ENCODE peak calls at places on chromosomes 2 and 18, in nine cellular contexts. One of them, this sample, is unnamed.

GRCh38 chr18:3584897-3585460 is 135.0 kb downstream of the TGIF1 start:
- DNase-seq in SJSA1: no peak
- DNase-seq in CD4-positive, alpha-beta T cell: no peak
- DNase-seq in adrenal gland: no peak
- DNase-seq in kidney epithelial cell: no peak
- DNase-seq in hippocampal formation: no peak
- DNase-seq in EL: no peak
- DNase-seq in prostate gland: no peak
- DNase-seq in HEK293T: no peak
- DNase-seq in this sample: no peak

GRCh38 chr2:170817999-170818293 is 1.3 kb downstream of the GAD1 start:
- DNase-seq in SJSA1: no peak
- DNase-seq in CD4-positive, alpha-beta T cell: no peak
- DNase-seq in adrenal gland: peak
- DNase-seq in kidney epithelial cell: no peak
- DNase-seq in hippocampal formation: no peak
- DNase-seq in EL: no peak
- DNase-seq in prostate gland: no peak
- DNase-seq in HEK293T: no peak
- DNase-seq in this sample: no peak

GRCh38 chr2:3115301-3116042 is 262.1 kb downstream of the EIPR1 start:
- DNase-seq in SJSA1: no peak
- DNase-seq in CD4-positive, alpha-beta T cell: no peak
- DNase-seq in adrenal gland: no peak
- DNase-seq in kidney epithelial cell: no peak
- DNase-seq in hippocampal formation: no peak
- DNase-seq in EL: no peak
- DNase-seq in prostate gland: no peak
- DNase-seq in HEK293T: no peak
- DNase-seq in this sample: no peak

GRCh38 chr18:27136208-27136535 is 48.9 kb downstream of the CHST9 start:
- DNase-seq in SJSA1: no peak
- DNase-seq in CD4-positive, alpha-beta T cell: no peak
- DNase-seq in adrenal gland: no peak
- DNase-seq in kidney epithelial cell: peak
- DNase-seq in hippocampal formation: no peak
- DNase-seq in EL: peak
- DNase-seq in prostate gland: no peak
- DNase-seq in HEK293T: no peak
- DNase-seq in this sample: no peak

GRCh38 chr18:1917546-1917945 is 653.8 kb downstream of the METTL4 start:
- DNase-seq in SJSA1: no peak
- DNase-seq in CD4-positive, alpha-beta T cell: no peak
- DNase-seq in adrenal gland: no peak
- DNase-seq in kidney epithelial cell: no peak
- DNase-seq in hippocampal formation: no peak
- DNase-seq in EL: no peak
- DNase-seq in prostate gland: no peak
- DNase-seq in HEK293T: no peak
- DNase-seq in this sample: no peak

GRCh38 chr2:8431446-8432125 is 250.3 kb upstream of the ID2 start:
- DNase-seq in SJSA1: no peak
- DNase-seq in CD4-positive, alpha-beta T cell: no peak
- DNase-seq in adrenal gland: peak
- DNase-seq in kidney epithelial cell: no peak
- DNase-seq in hippocampal formation: no peak
- DNase-seq in EL: peak
- DNase-seq in prostate gland: no peak
- DNase-seq in HEK293T: no peak
- DNase-seq in this sample: no peak

GRCh38 chr18:51537487-51537886 is 340.0 kb upstream of the MEX3C start:
- DNase-seq in SJSA1: no peak
- DNase-seq in CD4-positive, alpha-beta T cell: no peak
- DNase-seq in adrenal gland: no peak
- DNase-seq in kidney epithelial cell: no peak
- DNase-seq in hippocampal formation: peak
- DNase-seq in EL: no peak
- DNase-seq in prostate gland: no peak
- DNase-seq in HEK293T: peak
- DNase-seq in this sample: no peak

GRCh38 chr2:119234021-119235019 is 10.7 kb downstream of the STEAP3 start:
- DNase-seq in SJSA1: no peak
- DNase-seq in CD4-positive, alpha-beta T cell: no peak
- DNase-seq in adrenal gland: no peak
- DNase-seq in kidney epithelial cell: no peak
- DNase-seq in hippocampal formation: no peak
- DNase-seq in EL: no peak
- DNase-seq in prostate gland: no peak
- DNase-seq in HEK293T: peak
- DNase-seq in this sample: no peak

GRCh38 chr2:127859712-127860085 is 1.7 kb upstream of the POLR2D start:
- DNase-seq in SJSA1: no peak
- DNase-seq in CD4-positive, alpha-beta T cell: peak
- DNase-seq in adrenal gland: peak
- DNase-seq in kidney epithelial cell: no peak
- DNase-seq in hippocampal formation: no peak
- DNase-seq in EL: no peak
- DNase-seq in prostate gland: peak
- DNase-seq in HEK293T: peak
- DNase-seq in this sample: peak

GRCh38 chr2:199833525-199833924 is 17.5 kb downstream of the FTCDNL1 start:
- DNase-seq in SJSA1: no peak
- DNase-seq in CD4-positive, alpha-beta T cell: no peak
- DNase-seq in adrenal gland: no peak
- DNase-seq in kidney epithelial cell: no peak
- DNase-seq in hippocampal formation: peak
- DNase-seq in EL: no peak
- DNase-seq in prostate gland: no peak
- DNase-seq in HEK293T: no peak
- DNase-seq in this sample: no peak

GRCh38 chr2:19139386-19139785 is 219.0 kb downstream of the OSR1 start:
- DNase-seq in SJSA1: no peak
- DNase-seq in CD4-positive, alpha-beta T cell: no peak
- DNase-seq in adrenal gland: no peak
- DNase-seq in kidney epithelial cell: no peak
- DNase-seq in hippocampal formation: no peak
- DNase-seq in EL: no peak
- DNase-seq in prostate gland: no peak
- DNase-seq in HEK293T: no peak
- DNase-seq in this sample: no peak

GRCh38 chr2:233227579-233227978 is 23.9 kb upstream of the ATG16L1 start:
- DNase-seq in SJSA1: no peak
- DNase-seq in CD4-positive, alpha-beta T cell: no peak
- DNase-seq in adrenal gland: no peak
- DNase-seq in kidney epithelial cell: no peak
- DNase-seq in hippocampal formation: no peak
- DNase-seq in EL: no peak
- DNase-seq in prostate gland: no peak
- DNase-seq in HEK293T: no peak
- DNase-seq in this sample: no peak

GRCh38 chr2:85655961-85656403 is 12.0 kb downstream of the SFTPB start:
- DNase-seq in SJSA1: no peak
- DNase-seq in CD4-positive, alpha-beta T cell: no peak
- DNase-seq in adrenal gland: no peak
- DNase-seq in kidney epithelial cell: no peak
- DNase-seq in hippocampal formation: no peak
- DNase-seq in EL: peak
- DNase-seq in prostate gland: no peak
- DNase-seq in HEK293T: no peak
- DNase-seq in this sample: no peak

GRCh38 chr2:227394403-227394802 is 6.7 kb upstream of the SCYGR1 start:
- DNase-seq in SJSA1: no peak
- DNase-seq in CD4-positive, alpha-beta T cell: no peak
- DNase-seq in adrenal gland: no peak
- DNase-seq in kidney epithelial cell: no peak
- DNase-seq in hippocampal formation: no peak
- DNase-seq in EL: no peak
- DNase-seq in prostate gland: no peak
- DNase-seq in HEK293T: no peak
- DNase-seq in this sample: no peak

GRCh38 chr2:23620841-23621341 is 235.9 kb downstream of the KLHL29 start:
- DNase-seq in SJSA1: peak
- DNase-seq in CD4-positive, alpha-beta T cell: no peak
- DNase-seq in adrenal gland: peak
- DNase-seq in kidney epithelial cell: no peak
- DNase-seq in hippocampal formation: no peak
- DNase-seq in EL: no peak
- DNase-seq in prostate gland: no peak
- DNase-seq in HEK293T: no peak
- DNase-seq in this sample: no peak

GRCh38 chr2:241009601-241010530 is 11.4 kb downstream of the SNED1 start:
- DNase-seq in SJSA1: peak
- DNase-seq in CD4-positive, alpha-beta T cell: peak
- DNase-seq in adrenal gland: peak
- DNase-seq in kidney epithelial cell: no peak
- DNase-seq in hippocampal formation: no peak
- DNase-seq in EL: peak
- DNase-seq in prostate gland: peak
- DNase-seq in HEK293T: peak
- DNase-seq in this sample: peak

GRCh38 chr2:100105678-100106054 is 36.7 kb downstream of the AFF3 start:
- DNase-seq in SJSA1: no peak
- DNase-seq in CD4-positive, alpha-beta T cell: no peak
- DNase-seq in adrenal gland: no peak
- DNase-seq in kidney epithelial cell: no peak
- DNase-seq in hippocampal formation: no peak
- DNase-seq in EL: peak
- DNase-seq in prostate gland: no peak
- DNase-seq in HEK293T: no peak
- DNase-seq in this sample: no peak

GRCh38 chr18:54119524-54120019 is 104.9 kb downstream of the MBD2 start:
- DNase-seq in SJSA1: peak
- DNase-seq in CD4-positive, alpha-beta T cell: no peak
- DNase-seq in adrenal gland: peak
- DNase-seq in kidney epithelial cell: peak
- DNase-seq in hippocampal formation: no peak
- DNase-seq in EL: peak
- DNase-seq in prostate gland: peak
- DNase-seq in HEK293T: peak
- DNase-seq in this sample: peak

GRCh38 chr2:50720695-50721314 is 311.1 kb downstream of the NRXN1 start:
- DNase-seq in SJSA1: no peak
- DNase-seq in CD4-positive, alpha-beta T cell: no peak
- DNase-seq in adrenal gland: no peak
- DNase-seq in kidney epithelial cell: no peak
- DNase-seq in hippocampal formation: no peak
- DNase-seq in EL: no peak
- DNase-seq in prostate gland: no peak
- DNase-seq in HEK293T: no peak
- DNase-seq in this sample: no peak

GRCh38 chr2:203873921-203874631 is 6.5 kb downstream of the CTLA4 start:
- DNase-seq in SJSA1: no peak
- DNase-seq in CD4-positive, alpha-beta T cell: no peak
- DNase-seq in adrenal gland: no peak
- DNase-seq in kidney epithelial cell: no peak
- DNase-seq in hippocampal formation: no peak
- DNase-seq in EL: no peak
- DNase-seq in prostate gland: no peak
- DNase-seq in HEK293T: no peak
- DNase-seq in this sample: no peak

GRCh38 chr2:239881031-239881471 is 144.1 kb downstream of the NDUFA10 start:
- DNase-seq in SJSA1: no peak
- DNase-seq in CD4-positive, alpha-beta T cell: no peak
- DNase-seq in adrenal gland: no peak
- DNase-seq in kidney epithelial cell: no peak
- DNase-seq in hippocampal formation: no peak
- DNase-seq in EL: no peak
- DNase-seq in prostate gland: no peak
- DNase-seq in HEK293T: no peak
- DNase-seq in this sample: no peak

GRCh38 chr2:27320958-27321543 is 1.8 kb downstream of the MPV17 start:
- DNase-seq in SJSA1: peak
- DNase-seq in CD4-positive, alpha-beta T cell: no peak
- DNase-seq in adrenal gland: peak
- DNase-seq in kidney epithelial cell: peak
- DNase-seq in hippocampal formation: no peak
- DNase-seq in EL: peak
- DNase-seq in prostate gland: peak
- DNase-seq in HEK293T: peak
- DNase-seq in this sample: no peak

GRCh38 chr2:46364797-46365457 is 67.7 kb downstream of the EPAS1 start:
- DNase-seq in SJSA1: peak
- DNase-seq in CD4-positive, alpha-beta T cell: no peak
- DNase-seq in adrenal gland: peak
- DNase-seq in kidney epithelial cell: peak
- DNase-seq in hippocampal formation: no peak
- DNase-seq in EL: peak
- DNase-seq in prostate gland: peak
- DNase-seq in HEK293T: peak
- DNase-seq in this sample: no peak

GRCh38 chr2:46082531-46083485 is 214.4 kb upstream of the EPAS1 start:
- DNase-seq in SJSA1: no peak
- DNase-seq in CD4-positive, alpha-beta T cell: no peak
- DNase-seq in adrenal gland: peak
- DNase-seq in kidney epithelial cell: no peak
- DNase-seq in hippocampal formation: no peak
- DNase-seq in EL: peak
- DNase-seq in prostate gland: no peak
- DNase-seq in HEK293T: no peak
- DNase-seq in this sample: no peak

GRCh38 chr2:164818149-164819136 is 23.2 kb downstream of the COBLL1 start:
- DNase-seq in SJSA1: no peak
- DNase-seq in CD4-positive, alpha-beta T cell: no peak
- DNase-seq in adrenal gland: no peak
- DNase-seq in kidney epithelial cell: no peak
- DNase-seq in hippocampal formation: no peak
- DNase-seq in EL: no peak
- DNase-seq in prostate gland: no peak
- DNase-seq in HEK293T: no peak
- DNase-seq in this sample: no peak

GRCh38 chr2:26584191-26584590 is 57.0 kb downstream of the CIB4 start:
- DNase-seq in SJSA1: no peak
- DNase-seq in CD4-positive, alpha-beta T cell: no peak
- DNase-seq in adrenal gland: no peak
- DNase-seq in kidney epithelial cell: no peak
- DNase-seq in hippocampal formation: no peak
- DNase-seq in EL: no peak
- DNase-seq in prostate gland: no peak
- DNase-seq in HEK293T: no peak
- DNase-seq in this sample: no peak

GRCh38 chr2:88161446-88161845 is 8.7 kb upstream of the THNSL2 start:
- DNase-seq in SJSA1: no peak
- DNase-seq in CD4-positive, alpha-beta T cell: no peak
- DNase-seq in adrenal gland: no peak
- DNase-seq in kidney epithelial cell: no peak
- DNase-seq in hippocampal formation: no peak
- DNase-seq in EL: no peak
- DNase-seq in prostate gland: no peak
- DNase-seq in HEK293T: no peak
- DNase-seq in this sample: no peak

GRCh38 chr2:20365249-20365817 is 14.7 kb upstream of the PUM2 start:
- DNase-seq in SJSA1: no peak
- DNase-seq in CD4-positive, alpha-beta T cell: no peak
- DNase-seq in adrenal gland: no peak
- DNase-seq in kidney epithelial cell: no peak
- DNase-seq in hippocampal formation: no peak
- DNase-seq in EL: peak
- DNase-seq in prostate gland: no peak
- DNase-seq in HEK293T: no peak
- DNase-seq in this sample: peak

GRCh38 chr2:239105234-239105633 is 257.3 kb downstream of the TWIST2 start:
- DNase-seq in SJSA1: no peak
- DNase-seq in CD4-positive, alpha-beta T cell: no peak
- DNase-seq in adrenal gland: no peak
- DNase-seq in kidney epithelial cell: no peak
- DNase-seq in hippocampal formation: no peak
- DNase-seq in EL: no peak
- DNase-seq in prostate gland: no peak
- DNase-seq in HEK293T: no peak
- DNase-seq in this sample: no peak

GRCh38 chr2:120108049-120108448 is 95.2 kb downstream of the EPB41L5 start:
- DNase-seq in SJSA1: peak
- DNase-seq in CD4-positive, alpha-beta T cell: no peak
- DNase-seq in adrenal gland: peak
- DNase-seq in kidney epithelial cell: peak
- DNase-seq in hippocampal formation: no peak
- DNase-seq in EL: peak
- DNase-seq in prostate gland: peak
- DNase-seq in HEK293T: no peak
- DNase-seq in this sample: no peak

GRCh38 chr2:96404446-96405373 is 69.1 kb downstream of the NCAPH start:
- DNase-seq in SJSA1: no peak
- DNase-seq in CD4-positive, alpha-beta T cell: no peak
- DNase-seq in adrenal gland: no peak
- DNase-seq in kidney epithelial cell: no peak
- DNase-seq in hippocampal formation: peak
- DNase-seq in EL: no peak
- DNase-seq in prostate gland: peak
- DNase-seq in HEK293T: no peak
- DNase-seq in this sample: no peak

This sample was measured in activated T-helper 2 cell treated with anti-CD3 and anti-CD28 coated beads, Interferon-gamma antibody, Interleukin-2, Interleukin-4, amounts not matched to agents 10 μg/mL and 5 μg/mL and 100 μg/mL, durations not matched to agents 14 hours and 24 hours and 36 hours.